ENCODE peak calls at places on chromosomes 6 and 20, in nine cellular contexts. D is body of pancreas, Z is left cardiac atrium, B is T47D, V is HTR-8/SVneo, O is hypothalamus, U is HT1080, X is LoVo, F is T-helper 2 cell. I is an unnamed sample.

GRCh38 chr6:96249748-96250147 is 234.0 kb downstream of the FUT9 start:
- DNase-seq in D (no peak), Z (no peak), B (no peak), V (no peak), O (no peak), U (no peak), X (no peak), F (no peak), I (no peak)

GRCh38 chr6:100464910-100465700 is at the start of gene SIM1:
- DNase-seq in D (peak), Z (peak), B (no peak), V (peak), O (peak), U (no peak), X (no peak), F (no peak), I (peak)

GRCh38 chr6:93789532-93789931 is 370.2 kb upstream of the EPHA7 start:
- DNase-seq in D (no peak), Z (no peak), B (no peak), V (no peak), O (no peak), U (no peak), X (no peak), F (no peak), I (no peak)

GRCh38 chr6:77401231-77401630 is 62.1 kb downstream of the HTR1B start:
- DNase-seq in D (no peak), Z (no peak), B (no peak), V (no peak), O (no peak), U (no peak), X (no peak), F (no peak), I (peak)

GRCh38 chr6:16420715-16421461 is 182.5 kb downstream of the GMPR start:
- DNase-seq in D (no peak), Z (no peak), B (no peak), V (no peak), O (no peak), U (no peak), X (no peak), F (no peak), I (no peak)

GRCh38 chr20:38221041-38221589 is 39.4 kb downstream of the KIAA1755 start:
- DNase-seq in D (peak), Z (peak), B (peak), V (peak), O (peak), U (peak), X (peak), F (peak), I (peak)

GRCh38 chr6:15001511-15001910 is 244.4 kb upstream of the JARID2 start:
- DNase-seq in D (no peak), Z (no peak), B (no peak), V (no peak), O (no peak), U (no peak), X (no peak), F (no peak), I (no peak)

GRCh38 chr6:31663961-31664789 is 622 bp downstream of the GPANK1 start:
- DNase-seq in D (no peak), Z (peak), B (no peak), V (peak), O (no peak), U (peak), X (peak), F (no peak), I (peak)

GRCh38 chr6:168518348-168518745 is 77.4 kb downstream of the SMOC2 start:
- DNase-seq in D (no peak), Z (no peak), B (no peak), V (no peak), O (no peak), U (no peak), X (no peak), F (no peak), I (no peak)

GRCh38 chr6:113489946-113490345 is 367.2 kb upstream of the MARCKS start:
- DNase-seq in D (no peak), Z (no peak), B (no peak), V (no peak), O (no peak), U (no peak), X (no peak), F (no peak), I (no peak)

GRCh38 chr6:79802657-79803310 is 144.6 kb downstream of the ELOVL4 start:
- DNase-seq in D (no peak), Z (no peak), B (no peak), V (no peak), O (no peak), U (no peak), X (no peak), F (no peak), I (no peak)

I was measured in epithelial cell of esophagus.